ENCODE peak calls at places on chromosomes 12 and 14, in nine cellular contexts. W, U, Z, D, G, N, X, B and H are unnamed samples.

GRCh38 chr12:27777141-27777540 is 2.9 kb upstream of the KLHL42 start:
- DNase-seq in G (no peak), X (no peak), U (no peak), D (no peak), N (no peak), B (no peak), Z (no peak), W (no peak), H (no peak)

GRCh38 chr12:95694148-95694547 is 96.4 kb downstream of the NTN4 start:
- DNase-seq in N (no peak), G (no peak), D (no peak), Z (no peak), U (no peak), X (no peak), B (no peak), W (no peak), H (no peak)

GRCh38 chr14:65377576-65377975 is 35.0 kb upstream of the FUT8 start:
- DNase-seq in N (peak), W (no peak), B (no peak), Z (peak), X (no peak), U (peak), G (no peak), D (no peak), H (peak)

GRCh38 chr14:64649383-64649998 is 54.7 kb upstream of the PLEKHG3 start:
- DNase-seq in W (no peak), G (peak), D (peak), U (peak), N (peak), X (peak), Z (no peak), B (peak), H (peak)

GRCh38 chr12:11881835-11882234 is 188.9 kb upstream of the BCL2L14 start:
- DNase-seq in W (no peak), Z (no peak), X (no peak), D (no peak), N (no peak), U (no peak), B (no peak), G (no peak), H (no peak)

GRCh38 chr12:24268663-24269186 is 319.3 kb upstream of the SOX5 start:
- DNase-seq in G (no peak), U (no peak), Z (no peak), X (no peak), D (no peak), N (no peak), B (no peak), W (no peak), H (peak)

GRCh38 chr14:64960762-64961276 is 11.3 kb downstream of the RAB15 start:
- DNase-seq in D (peak), U (no peak), X (no peak), Z (no peak), W (no peak), N (no peak), G (peak), B (no peak), H (no peak)

GRCh38 chr14:98935921-98936320 is 336.1 kb downstream of the BCL11B start:
- DNase-seq in G (no peak), B (peak), X (no peak), U (no peak), N (no peak), W (no peak), Z (no peak), D (no peak), H (no peak)

GRCh38 chr14:50835280-50835679 is 4.3 kb upstream of the NIN start:
- DNase-seq in B (no peak), D (no peak), Z (no peak), X (peak), U (peak), G (no peak), W (no peak), N (peak), H (peak)

GRCh38 chr12:105204916-105205315 is 31.1 kb downstream of the APPL2 start:
- DNase-seq in D (no peak), Z (peak), U (peak), N (peak), W (no peak), X (peak), G (no peak), B (no peak), H (peak)

GRCh38 chr14:99393059-99393655 is 87.5 kb downstream of the SETD3 start:
- DNase-seq in X (no peak), Z (no peak), N (peak), W (no peak), U (peak), G (no peak), D (no peak), B (no peak), H (peak)

GRCh38 chr12:50201987-50202521 is 34.9 kb upstream of the CERS5 start:
- DNase-seq in B (no peak), D (no peak), G (no peak), X (peak), N (peak), W (no peak), U (peak), Z (peak), H (peak)

GRCh38 chr12:59651230-59651920 is 55.5 kb downstream of the SLC16A7 start:
- DNase-seq in D (no peak), W (no peak), X (peak), U (peak), N (peak), G (no peak), B (no peak), Z (no peak), H (peak)

GRCh38 chr14:92317511-92317910 is 5.5 kb upstream of the SLC24A4 start:
- DNase-seq in N (peak), W (peak), G (no peak), X (peak), B (no peak), Z (no peak), U (peak), D (peak), H (peak)

GRCh38 chr12:9347328-9348127 is 139.3 kb upstream of the PZP start:
- DNase-seq in G (no peak), U (peak), B (no peak), X (peak), Z (peak), N (peak), D (no peak), W (no peak), H (peak)

GRCh38 chr14:62954165-62954564 is 91.1 kb downstream of the KCNH5 start:
- DNase-seq in X (no peak), B (no peak), D (no peak), N (no peak), U (no peak), Z (no peak), G (no peak), W (no peak), H (no peak)

GRCh38 chr12:124273630-124274029 is 21.3 kb upstream of the RFLNA start:
- DNase-seq in X (peak), W (peak), D (no peak), N (peak), B (no peak), U (peak), Z (no peak), G (no peak), H (peak)

GRCh38 chr12:118645219-118645618 is 268.9 kb downstream of the SUDS3 start:
- DNase-seq in Z (no peak), D (no peak), N (no peak), W (peak), X (no peak), B (no peak), G (no peak), U (no peak), H (no peak)

GRCh38 chr12:132030367-132031038 is 80.8 kb downstream of the EP400 start:
- DNase-seq in D (peak), B (no peak), Z (no peak), W (no peak), U (peak), X (no peak), G (no peak), N (peak), H (peak)

GRCh38 chr12:93177208-93178153 is 200.2 kb upstream of the NUDT4 start:
- DNase-seq in W (no peak), X (peak), B (no peak), D (no peak), N (no peak), U (peak), Z (no peak), G (no peak), H (peak)

GRCh38 chr12:2416158-2416557 is 363.4 kb downstream of the CACNA1C start:
- DNase-seq in U (no peak), D (no peak), Z (no peak), G (peak), X (no peak), B (no peak), N (no peak), W (no peak), H (no peak)

GRCh38 chr12:111393700-111394275 is 11.9 kb upstream of the SH2B3 start:
- DNase-seq in W (no peak), G (peak), X (no peak), B (peak), N (no peak), Z (no peak), D (peak), U (no peak), H (no peak)

GRCh38 chr12:85405781-85406522 is 125.9 kb downstream of the ALX1 start:
- DNase-seq in D (no peak), W (no peak), U (peak), X (peak), Z (peak), G (no peak), N (peak), B (no peak), H (peak)

GRCh38 chr12:57726151-57726883 is 12.2 kb downstream of the AGAP2 start:
- DNase-seq in B (peak), G (peak), X (peak), Z (peak), D (peak), N (peak), W (peak), U (peak), H (peak)

GRCh38 chr12:113965951-113966797 is at the start of gene RBM19:
- DNase-seq in U (peak), B (peak), Z (peak), X (peak), D (peak), W (peak), G (peak), N (peak), H (peak)

GRCh38 chr12:98808243-98808895 is 163.3 kb downstream of the APAF1 start:
- DNase-seq in G (no peak), B (no peak), X (no peak), D (no peak), U (no peak), N (no peak), Z (no peak), W (no peak), H (no peak)

GRCh38 chr14:55609681-55610080 is 29.7 kb downstream of the KTN1 start:
- DNase-seq in Z (no peak), G (no peak), W (no peak), N (peak), B (no peak), D (no peak), U (peak), X (peak), H (peak)

GRCh38 chr14:80047761-80048160 is 163.5 kb downstream of the DIO2 start:
- DNase-seq in Z (no peak), X (no peak), G (no peak), N (no peak), D (no peak), B (no peak), U (peak), W (peak), H (peak)

GRCh38 chr12:84842406-84843013 is 70.1 kb downstream of the SLC6A15 start:
- DNase-seq in D (no peak), W (peak), Z (peak), X (peak), U (peak), B (no peak), G (no peak), N (peak), H (peak)

GRCh38 chr12:77925536-77926108 is 94.9 kb downstream of the NAV3 start:
- DNase-seq in D (peak), U (peak), Z (peak), N (peak), B (peak), G (peak), X (peak), W (peak), H (peak)

GRCh38 chr14:99462211-99462610 is 18.4 kb downstream of the SETD3 start:
- DNase-seq in X (no peak), N (no peak), W (no peak), G (no peak), D (no peak), U (no peak), B (no peak), Z (no peak), H (no peak)

GRCh38 chr12:22060261-22060660 is 14.2 kb downstream of the CMAS start:
- DNase-seq in U (no peak), G (no peak), D (no peak), X (no peak), W (no peak), B (no peak), N (no peak), Z (no peak), H (no peak)

GRCh38 chr14:79699206-79699605 is 512.1 kb downstream of the DIO2 start:
- DNase-seq in N (no peak), G (no peak), Z (no peak), X (no peak), U (no peak), B (no peak), D (no peak), W (no peak), H (no peak)

GRCh38 chr14:104405566-104406226 is 173.9 kb upstream of the C14orf180 start:
- DNase-seq in D (no peak), X (no peak), W (no peak), N (no peak), Z (no peak), U (no peak), G (no peak), B (no peak), H (no peak)

GRCh38 chr12:72295101-72295500 is 22.9 kb downstream of the TRHDE start:
- DNase-seq in N (no peak), B (no peak), G (no peak), U (no peak), X (no peak), Z (no peak), D (no peak), W (no peak), H (no peak)

GRCh38 chr12:124640096-124640495 is 72.7 kb upstream of the NCOR2 start:
- DNase-seq in U (no peak), X (peak), D (no peak), N (peak), G (no peak), B (no peak), Z (no peak), W (no peak), H (peak)

GRCh38 chr12:110100315-110100970 is 23.7 kb upstream of the IFT81 start:
- DNase-seq in X (peak), W (no peak), G (peak), N (peak), B (peak), U (peak), D (peak), Z (no peak), H (peak)
- H3K4me3 ChIP-seq in X (no peak), W (no peak), G (no peak), N (no peak), B (no peak), U (no peak), D (no peak), Z (no peak), H (no peak)

GRCh38 chr12:112854344-112854743 is 52.4 kb upstream of the OAS1 start:
- DNase-seq in G (no peak), W (no peak), Z (no peak), B (no peak), D (no peak), X (no peak), U (no peak), N (no peak), H (no peak)

GRCh38 chr12:112852810-112853209 is 54.0 kb upstream of the OAS1 start:
- DNase-seq in X (no peak), W (no peak), D (no peak), G (no peak), U (no peak), Z (no peak), N (no peak), B (no peak), H (no peak)

GRCh38 chr12:112852127-112852526 is 54.6 kb upstream of the OAS1 start:
- DNase-seq in X (no peak), G (no peak), D (no peak), N (no peak), B (no peak), U (no peak), Z (no peak), W (no peak), H (no peak)

GRCh38 chr12:112858776-112859175 is 48.0 kb upstream of the OAS1 start:
- DNase-seq in B (no peak), N (no peak), Z (no peak), G (no peak), X (no peak), W (no peak), U (no peak), D (no peak), H (no peak)

GRCh38 chr12:112855375-112855774 is 51.4 kb upstream of the OAS1 start:
- DNase-seq in U (peak), W (no peak), N (no peak), X (no peak), Z (no peak), D (no peak), G (no peak), B (no peak), H (no peak)
- TF ChIP-seq CTCF in U (peak), W (peak), N (no peak), X (peak), Z (peak), D (no peak), G (no peak), B (no peak), H (peak)

GRCh38 chr14:102901633-102902032 is 20.8 kb upstream of the AMN start:
- DNase-seq in Z (no peak), X (no peak), N (no peak), D (no peak), U (no peak), W (no peak), B (no peak), G (no peak), H (no peak)
- H3K4me3 ChIP-seq in Z (no peak), X (no peak), N (no peak), D (no peak), U (no peak), W (no peak), B (no peak), G (no peak), H (no peak)

GRCh38 chr12:83821967-83822366 is 1090.6 kb downstream of the SLC6A15 start:
- DNase-seq in U (no peak), D (no peak), W (no peak), X (no peak), G (no peak), N (no peak), Z (no peak), B (no peak), H (no peak)

GRCh38 chr12:83827860-83828259 is 1084.7 kb downstream of the SLC6A15 start:
- DNase-seq in N (peak), U (peak), D (no peak), G (no peak), W (peak), X (no peak), Z (no peak), B (no peak), H (no peak)

GRCh38 chr12:83826112-83826511 is 1086.5 kb downstream of the SLC6A15 start:
- DNase-seq in X (no peak), W (peak), G (no peak), D (no peak), Z (no peak), B (no peak), N (peak), U (peak), H (peak)

GRCh38 chr12:83827193-83827592 is 1085.4 kb downstream of the SLC6A15 start:
- DNase-seq in D (no peak), B (no peak), N (no peak), W (no peak), G (no peak), U (no peak), Z (no peak), X (no peak), H (no peak)

GRCh38 chr12:83823386-83824045 is 1089.1 kb downstream of the SLC6A15 start:
- DNase-seq in X (no peak), B (no peak), N (peak), W (no peak), D (no peak), U (peak), G (no peak), Z (no peak), H (peak)
- TF ChIP-seq CTCF in X (no peak), B (no peak), N (peak), W (peak), D (no peak), U (peak), G (no peak), Z (peak), H (peak)

GRCh38 chr12:643478-644292 is 19.6 kb downstream of the NINJ2 start:
- DNase-seq in X (no peak), G (peak), N (peak), B (peak), Z (no peak), D (peak), U (no peak), W (no peak), H (no peak)
- H3K4me3 ChIP-seq in X (no peak), G (peak), N (peak), B (peak), Z (peak), D (peak), U (peak), W (peak), H (peak)

GRCh38 chr14:58950555-58950954 is 237.9 kb upstream of the DAAM1 start:
- DNase-seq in Z (no peak), N (no peak), X (no peak), B (no peak), U (no peak), W (no peak), D (no peak), G (no peak), H (no peak)

GRCh38 chr14:58944957-58945356 is 243.5 kb upstream of the DAAM1 start:
- DNase-seq in X (no peak), D (no peak), W (no peak), U (no peak), Z (no peak), N (no peak), B (no peak), G (no peak), H (no peak)

GRCh38 chr14:58944226-58944769 is 244.2 kb upstream of the DAAM1 start:
- DNase-seq in W (peak), G (no peak), N (no peak), D (no peak), U (no peak), Z (no peak), B (no peak), X (no peak), H (no peak)

GRCh38 chr14:58947156-58947555 is 241.3 kb upstream of the DAAM1 start:
- DNase-seq in Z (no peak), W (no peak), D (no peak), U (peak), G (no peak), X (no peak), B (no peak), N (no peak), H (no peak)

GRCh38 chr14:58947816-58948440 is 240.5 kb upstream of the DAAM1 start:
- DNase-seq in G (no peak), N (peak), D (no peak), U (peak), X (no peak), W (no peak), B (no peak), Z (no peak), H (no peak)
- TF ChIP-seq CTCF in G (no peak), N (peak), D (no peak), U (peak), X (no peak), W (no peak), B (no peak), Z (no peak), H (no peak)

GRCh38 chr12:54017845-54018607 is 9.2 kb downstream of the HOXC8 start:
- DNase-seq in U (no peak), W (no peak), B (no peak), N (peak), D (peak), X (no peak), G (peak), Z (peak), H (peak)
- H3K4me3 ChIP-seq in U (no peak), W (peak), B (peak), N (peak), D (peak), X (peak), G (peak), Z (peak), H (peak)

DNA sequence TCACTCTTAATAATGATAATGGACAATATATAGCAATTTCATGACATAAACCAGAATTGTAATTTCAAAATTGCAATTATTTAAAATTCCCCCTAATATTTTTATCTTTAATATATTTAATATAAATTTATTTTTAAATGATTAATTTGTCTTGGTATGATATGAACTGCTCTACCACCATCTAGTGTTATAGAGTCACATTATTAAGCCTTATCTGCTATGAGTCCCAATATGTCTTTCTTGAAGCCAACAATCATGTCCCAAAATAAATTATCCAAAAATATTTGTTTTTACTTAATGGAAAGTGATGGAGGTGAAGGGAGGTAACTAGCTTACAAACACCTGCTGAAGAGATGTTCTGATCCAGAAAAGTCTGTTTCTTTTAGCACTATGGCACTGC is 151.4 kb downstream of the KCNC2 start:
- DNase-seq in G (no peak), Z (no peak), W (no peak), U (peak), B (no peak), D (no peak), N (peak), X (no peak), H (no peak)
- TF ChIP-seq CTCF in G (peak), Z (no peak), W (no peak), U (no peak), B (no peak), D (no peak), N (no peak), X (no peak), H (no peak)

GRCh38 chr12:115891551-115891950 is 385.9 kb downstream of the MED13L start:
- DNase-seq in B (no peak), D (no peak), U (no peak), W (no peak), Z (no peak), G (no peak), N (no peak), X (no peak), H (no peak)
- H3K4me3 ChIP-seq in B (no peak), D (no peak), U (no peak), W (no peak), Z (no peak), G (no peak), N (no peak), X (no peak), H (no peak)

DNA sequence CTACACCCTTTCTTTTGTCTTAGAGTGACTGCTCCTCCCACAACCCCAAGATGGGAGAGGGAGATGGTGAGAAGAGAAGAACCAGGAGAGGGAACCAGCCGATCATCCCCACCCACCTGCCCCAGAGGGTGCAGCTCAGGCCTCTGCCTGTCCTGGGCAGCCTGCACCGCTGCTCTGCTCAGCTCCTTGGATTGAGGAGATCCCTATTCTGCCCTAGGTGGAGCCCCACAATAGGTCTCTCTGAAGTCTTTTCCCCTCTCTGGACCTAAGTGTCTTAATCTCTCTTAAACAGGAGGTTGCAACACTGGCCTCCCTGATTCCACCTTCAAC is 2.2 kb downstream of the ANKRD33 start:
- DNase-seq in X (no peak), G (no peak), Z (no peak), D (no peak), W (no peak), N (no peak), B (no peak), U (no peak), H (no peak)
- TF ChIP-seq CTCF in X (no peak), G (no peak), Z (no peak), D (no peak), W (no peak), N (no peak), B (no peak), U (no peak), H (no peak)